ENCODE peak calls at places on chromosome 19, in ten cellular contexts. V is tibial nerve, N is upper lobe of left lung, E is ovary, B is GM12878, Y is esophagus muscularis mucosa, T is K562, D is transverse colon, J is suprapubic skin, U is stomach. M is an unnamed sample.

GRCh38 chr19:16561382-16561781 is 10.8 kb downstream of the SLC35E1 start:
- DNase-seq in V (no peak), N (no peak), E (no peak), B (no peak), Y (no peak), T (peak; percentile 4), D (no peak), J (no peak), U (no peak), M (no peak)

GRCh38 chr19:36150586-36150985 is 1.7 kb downstream of the COX7A1 start:
- DNase-seq in V (no peak), N (no peak), E (peak; percentile 43), B (no peak), Y (no peak), T (no peak), D (no peak), J (no peak), U (no peak), M (no peak)

GRCh38 chr19:41641879-41642485 is 15.1 kb upstream of the CEACAM4 start:
- DNase-seq in V (peak; percentile 73), N (no peak), E (no peak), B (peak; percentile 4), Y (no peak), T (peak; percentile 76), D (peak; percentile 82), J (no peak), U (peak; percentile 77), M (no peak)

GRCh38 chr19:49188626-49189200 is 31.1 kb downstream of the TRPM4 start:
- DNase-seq in V (no peak), N (peak; percentile 73), E (no peak), B (no peak), Y (no peak), T (peak; percentile 4), D (no peak), J (no peak), U (no peak), M (no peak)

GRCh38 chr19:17949956-17950309 is 17.0 kb upstream of the KCNN1 start:
- DNase-seq in V (no peak), N (no peak), E (no peak), B (no peak), Y (no peak), T (no peak), D (no peak), J (no peak), U (no peak), M (no peak)

GRCh38 chr19:40590464-40591265 is 10.5 kb upstream of the LTBP4 start:
- DNase-seq in V (no peak), N (peak; percentile 74), E (no peak), B (no peak), Y (no peak), T (no peak), D (no peak), J (no peak), U (no peak), M (no peak)

GRCh38 chr19:12783226-12783848 is 7.9 kb upstream of the JUNB start:
- DNase-seq in V (no peak), N (no peak), E (no peak), B (no peak), Y (no peak), T (no peak), D (no peak), J (no peak), U (no peak), M (no peak)

GRCh38 chr19:7931221-7932061 is 5.5 kb upstream of the CTXN1 start:
- DNase-seq in V (no peak), N (peak; percentile 82), E (peak; percentile 45), B (no peak), Y (no peak), T (no peak), D (no peak), J (no peak), U (no peak), M (peak; percentile 82)

GRCh38 chr19:8835877-8836276 is 3.7 kb downstream of the MBD3L1 start:
- DNase-seq in V (no peak), N (no peak), E (no peak), B (no peak), Y (no peak), T (no peak), D (no peak), J (no peak), U (no peak), M (no peak)

GRCh38 chr19:35342430-35342829 is 5.3 kb upstream of the FFAR1 start:
- DNase-seq in V (no peak), N (no peak), E (no peak), B (no peak), Y (no peak), T (no peak), D (no peak), J (no peak), U (no peak), M (peak; percentile 6)

GRCh38 chr19:6765738-6766356 is 1.4 kb downstream of the SH2D3A start:
- DNase-seq in V (no peak), N (peak; percentile 92), E (no peak), B (no peak), Y (no peak), T (no peak), D (peak; percentile 95), J (peak; percentile 80), U (peak; percentile 97), M (no peak)

GRCh38 chr19:22528956-22529355 is 105.2 kb upstream of the ZNF492 start:
- DNase-seq in V (no peak), N (no peak), E (peak; percentile 55), B (no peak), Y (peak; percentile 74), T (no peak), D (no peak), J (no peak), U (no peak), M (no peak)

GRCh38 chr19:3302755-3303154 is 63.6 kb upstream of the NFIC start:
- DNase-seq in V (no peak), N (no peak), E (no peak), B (no peak), Y (no peak), T (no peak), D (no peak), J (no peak), U (no peak), M (no peak)

GRCh38 chr19:3409346-3410064 is 43.1 kb downstream of the NFIC start:
- DNase-seq in V (peak; percentile 61), N (no peak), E (no peak), B (no peak), Y (peak; percentile 96), T (no peak), D (peak; percentile 60), J (peak; percentile 91), U (peak; percentile 47), M (peak; percentile 98)

DNA sequence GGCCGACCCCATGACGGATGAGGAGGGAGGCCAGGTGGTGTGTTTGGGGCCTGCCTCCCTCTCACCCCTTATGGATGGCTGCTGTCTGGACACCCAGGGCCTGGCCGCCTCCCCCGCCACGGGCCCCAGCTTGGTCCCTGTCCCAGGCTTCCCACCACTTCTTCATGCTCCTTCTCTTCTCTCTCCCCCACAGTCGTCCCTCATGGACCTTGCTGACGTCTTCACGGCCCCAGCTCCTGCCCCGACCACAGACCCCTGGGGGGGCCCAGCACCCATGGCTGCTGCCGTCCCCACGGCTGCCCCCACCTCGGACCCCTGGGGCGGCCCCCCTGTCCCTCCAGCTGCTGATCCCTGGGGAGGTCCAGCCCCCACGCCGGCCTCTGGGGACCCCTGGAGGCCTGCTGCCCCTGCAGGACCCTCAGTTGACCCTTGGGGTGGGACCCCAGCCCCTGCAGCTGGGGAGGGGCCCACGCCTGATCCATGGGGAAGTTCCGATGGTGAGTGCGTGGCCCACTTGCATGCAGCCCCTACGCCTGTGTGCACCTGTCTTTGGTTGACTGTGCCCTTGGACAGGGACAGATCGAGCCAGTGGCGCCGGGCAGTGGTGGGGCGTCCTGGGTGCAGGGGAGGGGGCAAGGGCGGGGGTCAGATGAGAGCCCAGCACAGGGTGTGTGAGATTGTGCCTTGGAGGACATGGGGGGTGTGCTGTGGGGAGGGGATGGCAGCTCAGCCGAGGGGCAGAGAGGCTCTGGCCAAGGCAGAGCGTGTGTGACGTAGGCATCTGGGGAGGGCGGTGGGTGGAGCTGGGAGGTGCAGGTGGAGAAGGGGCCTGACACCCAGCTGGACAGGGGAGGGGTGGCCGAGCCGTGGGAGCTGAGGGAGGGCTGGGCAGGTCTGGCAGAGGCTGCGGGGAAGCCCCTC is 16.8 kb downstream of the EPN1 start:
- DNase-seq in V (no peak), N (peak; percentile 61), E (peak; percentile 31), B (no peak), Y (no peak), T (no peak), D (no peak), J (peak; percentile 51), U (no peak), M (peak; percentile 56)
- H3K36me3 ChIP-seq in V (peaks cover 39% of the 10 kb centered on the region), N (peaks cover 56% of the 10 kb centered on the region), E (no peaks in the 10 kb centered on the region), B (peaks cover 9% of the 10 kb centered on the region), Y (peaks cover 69% of the 10 kb centered on the region), T (peaks cover 92% of the 10 kb centered on the region), D (peaks cover 32% of the 10 kb centered on the region), J (peaks cover 94% of the 10 kb centered on the region), U (peaks cover 83% of the 10 kb centered on the region), M (peaks cover 36% of the 10 kb centered on the region)

GRCh38 chr19:47448360-47448727 is 23.3 kb downstream of the SLC8A2 start:
- DNase-seq in V (no peak), N (no peak), E (no peak), B (no peak), Y (no peak), T (no peak), D (no peak), J (no peak), U (no peak), M (no peak)
- TF ChIP-seq EP300 in V (no peak), N (no peak), E (no peak), B (no peak), Y (no peak), T (no peak), D (no peak), J (no peak), U (no peak), M (no peak)

GRCh38 chr19:46373573-46374359 is 26.9 kb downstream of the PPP5C start:
- DNase-seq in V (no peak), N (peak; percentile 92), E (peak; percentile 59), B (no peak), Y (no peak), T (no peak), D (peak; percentile 94), J (peak; percentile 90), U (peak; percentile 99), M (peak; percentile 87)
- TF ChIP-seq CTCF in V (no peak), N (no peak), E (no peak), B (no peak), Y (no peak), T (no peak), D (no peak), J (no peak), U (no peak), M (no peak)

DNA sequence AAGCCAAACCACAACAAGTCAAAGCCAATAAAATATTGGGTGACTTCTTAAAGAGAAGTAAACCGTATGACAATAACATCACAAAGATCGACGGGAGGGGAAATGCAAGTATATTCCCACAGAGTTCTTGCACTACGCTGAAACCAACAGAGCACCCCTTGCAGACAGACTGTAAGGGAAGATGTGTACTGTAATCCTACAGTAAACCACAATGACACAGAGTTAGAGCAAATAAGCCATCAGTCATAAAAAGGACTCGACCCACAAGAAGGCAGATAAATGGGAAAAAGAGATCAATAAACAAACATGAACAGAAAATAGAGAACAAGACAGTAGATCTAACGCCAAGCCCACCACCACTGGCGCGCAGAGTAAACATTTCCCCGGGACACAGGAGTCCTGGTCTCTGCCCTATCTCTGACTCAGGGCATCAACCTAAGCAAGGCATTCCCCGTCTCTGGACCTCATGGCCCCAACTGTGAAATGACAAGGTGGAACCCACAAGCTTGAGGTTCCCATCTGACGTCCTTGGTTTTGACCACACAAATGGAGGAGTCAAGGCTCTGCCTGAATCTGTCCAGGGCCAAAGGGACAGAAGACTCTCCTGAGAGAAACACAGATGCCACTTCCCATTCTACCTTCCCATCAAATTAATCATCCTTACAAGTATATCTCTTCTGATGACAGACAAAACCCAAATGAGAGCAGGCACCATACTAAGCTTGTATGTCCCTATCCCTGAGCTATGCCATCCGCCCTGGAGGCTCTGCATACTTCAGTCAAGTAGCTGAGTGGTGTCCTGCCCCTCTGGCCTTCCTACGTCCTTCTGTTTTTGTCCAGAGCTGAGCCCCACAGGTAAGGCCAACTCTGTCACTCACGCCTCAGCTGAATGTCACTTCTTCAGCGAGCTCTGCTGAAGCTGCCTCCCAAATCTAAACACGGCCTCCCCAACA is 15.0 kb downstream of the SAFB2 start:
- DNase-seq in V (no peak), N (no peak), E (no peak), B (no peak), Y (no peak), T (no peak), D (no peak), J (no peak), U (no peak), M (no peak)
- H3K36me3 ChIP-seq in V (peaks cover 42% of the 10 kb centered on the region), N (peaks cover 70% of the 10 kb centered on the region), E (no peaks in the 10 kb centered on the region), B (peaks cover 51% of the 10 kb centered on the region), Y (peaks cover 72% of the 10 kb centered on the region), T (peaks cover 88% of the 10 kb centered on the region), D (peaks cover 77% of the 10 kb centered on the region), J (peaks cover 92% of the 10 kb centered on the region), U (peaks cover 81% of the 10 kb centered on the region), M (peaks cover 33% of the 10 kb centered on the region)